ENCODE peak calls at places on chromosome 7, in six cellular contexts. B is BJ; Y is GM06990; U is AG08395; S is stimulated activated CD4-positive, alpha-beta T cell treated with anti-CD3 and anti-CD28 coated beads, TNF-alpha, amount 100 ng/mL, for 48 hours; H is lung. F is an unnamed sample.

GRCh38 chr7:113856010-113856409 is 62.8 kb downstream of the PPP1R3A start:
- DNase-seq in B (no peak), Y (no peak), U (no peak), S (no peak), H (no peak), F (no peak)

GRCh38 chr7:25946181-25946580 is 205.8 kb upstream of the NFE2L3 start:
- DNase-seq in B (no peak), Y (no peak), U (no peak), S (no peak), H (no peak), F (no peak)

GRCh38 chr7:74092964-74093339 is 9.3 kb downstream of the LIMK1 start:
- DNase-seq in B (no peak), Y (peak), U (peak), S (no peak), H (peak), F (peak)

GRCh38 chr7:92904292-92905131 is 68.1 kb upstream of the CDK6 start:
- DNase-seq in B (peak), Y (peak), U (peak), S (peak), H (no peak), F (peak)

GRCh38 chr7:6123843-6124242 is 92.7 kb downstream of the ANKRD61 start:
- DNase-seq in B (no peak), Y (no peak), U (no peak), S (no peak), H (no peak), F (no peak)

GRCh38 chr7:144036302-144036858 is 12.4 kb upstream of the OR2A5 start:
- DNase-seq in B (no peak), Y (no peak), U (no peak), S (no peak), H (no peak), F (no peak)

GRCh38 chr7:22627136-22627535 is 99.9 kb upstream of the IL6 start:
- DNase-seq in B (no peak), Y (no peak), U (peak), S (no peak), H (no peak), F (no peak)

GRCh38 chr7:129514683-129515082 is 12.4 kb downstream of the SMKR1 start:
- DNase-seq in B (no peak), Y (no peak), U (peak), S (no peak), H (no peak), F (no peak)

GRCh38 chr7:29866490-29866930 is 60.2 kb downstream of the WIPF3 start:
- DNase-seq in B (no peak), Y (no peak), U (no peak), S (no peak), H (peak), F (no peak)

GRCh38 chr7:151794508-151795167 is 82.3 kb downstream of the PRKAG2 start:
- DNase-seq in B (no peak), Y (no peak), U (no peak), S (no peak), H (no peak), F (no peak)

GRCh38 chr7:13104128-13104527 is 416.7 kb downstream of the ARL4A start:
- DNase-seq in B (no peak), Y (no peak), U (no peak), S (no peak), H (no peak), F (no peak)

GRCh38 chr7:36109013-36109627 is 43.9 kb upstream of the EEPD1 start:
- DNase-seq in B (no peak), Y (no peak), U (no peak), S (no peak), H (no peak), F (no peak)

GRCh38 chr7:20439384-20439783 is 108.7 kb downstream of the ITGB8 start:
- DNase-seq in B (no peak), Y (no peak), U (no peak), S (no peak), H (no peak), F (no peak)

GRCh38 chr7:110130669-110131068 is 960.3 kb upstream of the LRRN3 start:
- DNase-seq in B (no peak), Y (no peak), U (no peak), S (no peak), H (no peak), F (no peak)

GRCh38 chr7:127831312-127832212 is 179.6 kb downstream of the SND1 start:
- DNase-seq in B (no peak), Y (no peak), U (no peak), S (no peak), H (no peak), F (no peak)

GRCh38 chr7:129163875-129164544 is 19.5 kb downstream of the TSPAN33 start:
- DNase-seq in B (peak), Y (no peak), U (peak), S (no peak), H (no peak), F (no peak)

GRCh38 chr7:139936760-139937310 is 107.8 kb downstream of the TBXAS1 start:
- DNase-seq in B (no peak), Y (no peak), U (peak), S (no peak), H (no peak), F (no peak)

GRCh38 chr7:30894866-30895408 is 16.7 kb upstream of the AQP1 start:
- DNase-seq in B (no peak), Y (no peak), U (no peak), S (no peak), H (no peak), F (no peak)

GRCh38 chr7:78301361-78301760 is 502.8 kb downstream of the PHTF2 start:
- DNase-seq in B (peak), Y (no peak), U (peak), S (no peak), H (no peak), F (no peak)

GRCh38 chr7:22001345-22002004 is 55.8 kb upstream of the CDCA7L start:
- DNase-seq in B (peak), Y (peak), U (peak), S (no peak), H (no peak), F (peak)

GRCh38 chr7:53397911-53398310 is 362.5 kb downstream of the POM121L12 start:
- DNase-seq in B (no peak), Y (no peak), U (no peak), S (no peak), H (no peak), F (no peak)

GRCh38 chr7:30974605-30975256 is 11.0 kb downstream of the GHRHR start:
- DNase-seq in B (no peak), Y (peak), U (peak), S (peak), H (peak), F (peak)

GRCh38 chr7:100991631-100992030 is 22.3 kb downstream of the MUC12 start:
- DNase-seq in B (no peak), Y (no peak), U (no peak), S (no peak), H (no peak), F (no peak)

GRCh38 chr7:107661081-107661864 is 645 bp downstream of the SLC26A4 start:
- DNase-seq in B (no peak), Y (peak), U (no peak), S (no peak), H (peak), F (peak)

GRCh38 chr7:43646603-43647313 is 63.9 kb downstream of the STK17A start:
- DNase-seq in B (no peak), Y (no peak), U (peak), S (no peak), H (no peak), F (peak)

F was measured in GM10248.